ENCODE peak calls at places on chromosomes 7 and 10, in five cellular contexts. L, X, E, V and P are unnamed samples. For H3K9me3, the result is how much of the 10 kb centered on the place peaks cover.

GRCh38 chr7:127504715-127505114 is 80.7 kb downstream of the GCC1 start:
- DNase-seq in V (peak), X (no peak), E (peak), L (peak), P (peak)

GRCh38 chr7:117630501-117630900 is 150.7 kb downstream of the CFTR start:
- DNase-seq in L (no peak), E (no peak), X (no peak), V (no peak), P (no peak)

GRCh38 chr10:129547583-129547982 is 80.5 kb downstream of the MGMT start:
- DNase-seq in X (no peak), L (peak), E (no peak), V (no peak), P (no peak)

GRCh38 chr7:57868771-57869483 is 418.9 kb downstream of the ZNF716 start:
- DNase-seq in E (no peak), L (no peak), V (peak), X (no peak), P (no peak)

GRCh38 chr10:80187465-80188409 is 17.6 kb downstream of the ANXA11 start:
- DNase-seq in V (no peak), E (peak), L (no peak), X (peak), P (peak)

GRCh38 chr10:103504181-103504783 is 10.8 kb downstream of the NEURL1 start:
- DNase-seq in V (peak), E (peak), L (peak), X (peak), P (peak)

GRCh38 chr10:27911645-27912044 is 87.2 kb downstream of the ODAD2 start:
- DNase-seq in E (no peak), X (no peak), V (no peak), L (no peak), P (no peak)

GRCh38 chr7:29748286-29749099 is 57.8 kb upstream of the WIPF3 start:
- DNase-seq in V (peak), E (peak), X (no peak), L (peak), P (peak)

GRCh38 chr10:99775850-99776249 is 6.6 kb upstream of the ABCC2 start:
- DNase-seq in L (peak), X (no peak), E (peak), V (peak), P (peak)

GRCh38 chr10:101139421-101139911 is 8.4 kb downstream of the TLX1 start:
- DNase-seq in V (peak), L (no peak), E (peak), X (no peak), P (peak)

GRCh38 chr7:19118896-19119301 is 1.5 kb upstream of the TWIST1 start:
- DNase-seq in L (no peak), X (no peak), V (peak), E (no peak), P (no peak)

GRCh38 chr7:1970895-1971294 is 261.9 kb downstream of the MAD1L1 start:
- DNase-seq in L (no peak), V (no peak), E (no peak), X (no peak), P (no peak)

GRCh38 chr7:8885480-8885879 is 452.1 kb downstream of the NXPH1 start:
- DNase-seq in E (no peak), X (no peak), L (no peak), V (no peak), P (no peak)

GRCh38 chr7:67866812-67867211 is 870.2 kb downstream of the TYW1 start:
- DNase-seq in X (no peak), E (no peak), L (no peak), V (no peak), P (no peak)

GRCh38 chr7:67870396-67870795 is 873.8 kb downstream of the TYW1 start:
- DNase-seq in V (peak), L (no peak), X (no peak), E (no peak), P (no peak)

GRCh38 chr7:67863911-67864310 is 867.3 kb downstream of the TYW1 start:
- DNase-seq in L (no peak), E (no peak), X (no peak), V (no peak), P (no peak)

GRCh38 chr7:67866054-67866453 is 869.4 kb downstream of the TYW1 start:
- DNase-seq in X (no peak), V (no peak), L (no peak), E (no peak), P (no peak)
- H3K9me3 ChIP-seq in X (under half), V (under half), L (under half), E (under half), P (under half)

DNA sequence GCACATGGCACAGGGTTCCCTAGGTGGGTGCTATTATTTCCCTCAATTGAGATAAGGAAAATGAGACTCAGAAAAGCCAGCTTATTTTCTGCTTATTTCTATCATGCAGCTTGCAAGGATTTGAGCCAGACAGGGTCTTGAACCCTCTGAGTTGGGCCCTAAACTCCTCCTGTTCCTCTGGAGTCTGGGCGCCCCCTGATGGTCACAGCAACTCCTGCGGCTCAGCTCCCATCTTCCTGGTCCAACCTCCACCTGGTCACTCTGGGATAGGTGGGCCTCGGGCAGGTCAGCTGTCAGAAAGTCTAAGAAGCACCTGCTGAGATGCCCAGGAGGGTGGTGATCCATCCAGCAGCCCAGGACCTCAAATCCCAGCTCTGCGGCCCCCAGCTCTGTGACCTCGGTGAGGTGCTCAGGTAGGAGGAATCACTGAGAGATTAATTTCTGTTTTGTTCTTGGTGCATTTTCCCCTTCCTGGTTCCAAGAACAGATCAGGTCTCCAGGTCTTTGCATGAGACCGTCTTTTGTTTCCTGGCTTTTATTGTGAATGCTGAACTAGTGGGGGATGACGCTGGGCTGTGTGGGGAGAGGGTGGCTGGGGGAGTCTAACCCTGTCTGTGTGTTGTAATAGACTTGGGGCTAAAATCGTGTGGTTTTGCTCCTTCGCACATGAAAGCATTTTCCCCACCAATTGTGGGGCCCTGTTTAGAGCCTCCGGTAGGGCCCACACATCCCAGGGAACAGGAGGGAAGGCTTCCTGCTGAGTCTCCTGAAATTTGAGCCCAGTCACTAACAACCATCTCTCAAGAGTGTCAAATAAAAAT is 32.8 kb downstream of the TMEM130 start:
- DNase-seq in E (peak), X (no peak), L (peak), V (peak), P (peak)
- TF ChIP-seq MXI1 in E (no peak), X (no peak), L (no peak), V (no peak), P (no peak)

DNA sequence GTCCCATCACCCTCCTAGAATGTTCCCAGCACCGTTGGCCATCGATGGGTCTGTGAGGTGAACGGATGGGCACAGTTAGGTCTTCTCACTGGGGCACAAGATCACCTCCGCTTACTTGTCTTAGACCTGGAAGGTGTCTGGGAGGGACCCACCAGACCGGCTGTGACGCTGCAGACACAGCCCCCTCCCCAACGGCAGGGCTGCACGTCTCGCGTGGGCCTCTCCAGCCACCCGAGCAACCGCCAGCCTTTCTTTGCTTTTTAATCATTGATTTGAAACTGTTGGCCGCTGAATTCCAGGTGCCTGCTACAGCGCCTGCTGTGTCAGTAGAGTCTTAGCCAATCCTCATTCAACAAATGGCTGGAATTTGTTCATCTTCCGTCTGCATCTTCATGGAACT is 90.4 kb downstream of the DYNC2I1 start:
- DNase-seq in E (no peak), V (no peak), L (no peak), X (no peak), P (no peak)
- H3K9me3 ChIP-seq in E (under half), V (under half), L (under half), X (under half), P (under half)

GRCh38 chr7:77933394-77933793 is 134.8 kb downstream of the PHTF2 start:
- DNase-seq in V (no peak), X (no peak), E (no peak), L (peak), P (peak)
- TF ChIP-seq MXI1 in V (no peak), X (no peak), E (no peak), L (no peak), P (no peak)

GRCh38 chr7:23426876-23427275 is 43.4 kb downstream of the IGF2BP3 start:
- DNase-seq in E (no peak), L (peak), V (no peak), X (no peak), P (peak)
- H3K9me3 ChIP-seq in E (under half), L (under half), V (under half), X (under half), P (under half)

DNA sequence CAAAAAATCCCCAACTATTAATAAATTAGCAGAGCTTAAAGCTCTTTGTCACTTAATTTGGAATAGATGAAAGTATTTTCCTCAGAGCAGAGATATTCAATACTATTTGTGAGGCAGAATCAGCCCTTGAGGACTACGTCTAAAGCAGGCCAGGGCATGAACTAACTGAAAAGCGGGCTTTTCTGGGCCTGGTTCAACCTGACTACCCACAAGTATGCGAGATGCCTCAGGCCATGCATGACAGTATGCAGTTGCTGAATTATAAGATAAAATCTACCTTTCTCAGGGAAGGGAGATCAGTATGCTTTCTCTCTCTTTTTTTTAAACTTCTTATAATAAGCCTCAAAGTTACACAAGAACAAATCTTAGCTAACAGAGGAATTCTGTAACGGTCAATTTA is 20.1 kb downstream of the TMEM168 start:
- DNase-seq in L (no peak), E (no peak), V (no peak), X (no peak), P (no peak)
- TF ChIP-seq MXI1 in L (no peak), E (no peak), V (no peak), X (no peak), P (no peak)

DNA sequence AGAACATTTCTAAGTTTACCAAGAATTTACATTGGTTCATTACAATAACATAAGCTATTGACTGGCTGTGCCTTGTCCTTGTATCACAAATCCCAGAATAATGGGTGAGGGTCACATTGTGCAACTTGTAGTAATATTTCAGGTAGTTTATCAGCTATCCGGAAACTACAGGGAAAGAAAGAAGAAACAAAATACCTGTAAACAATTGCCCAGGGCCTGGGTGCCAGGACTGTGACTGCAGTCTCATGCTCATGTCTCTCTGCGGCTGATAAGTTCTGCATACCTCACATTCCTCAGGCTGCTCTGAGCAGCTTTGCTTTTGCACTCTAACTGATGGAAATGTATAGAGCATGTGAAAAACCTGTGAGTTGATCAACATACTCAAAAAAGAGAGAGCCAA is 131.8 kb upstream of the TRIM24 start:
- DNase-seq in X (no peak), L (no peak), V (no peak), E (peak), P (no peak)
- H3K9me3 ChIP-seq in X (under half), L (under half), V (under half), E (under half), P (under half)

DNA sequence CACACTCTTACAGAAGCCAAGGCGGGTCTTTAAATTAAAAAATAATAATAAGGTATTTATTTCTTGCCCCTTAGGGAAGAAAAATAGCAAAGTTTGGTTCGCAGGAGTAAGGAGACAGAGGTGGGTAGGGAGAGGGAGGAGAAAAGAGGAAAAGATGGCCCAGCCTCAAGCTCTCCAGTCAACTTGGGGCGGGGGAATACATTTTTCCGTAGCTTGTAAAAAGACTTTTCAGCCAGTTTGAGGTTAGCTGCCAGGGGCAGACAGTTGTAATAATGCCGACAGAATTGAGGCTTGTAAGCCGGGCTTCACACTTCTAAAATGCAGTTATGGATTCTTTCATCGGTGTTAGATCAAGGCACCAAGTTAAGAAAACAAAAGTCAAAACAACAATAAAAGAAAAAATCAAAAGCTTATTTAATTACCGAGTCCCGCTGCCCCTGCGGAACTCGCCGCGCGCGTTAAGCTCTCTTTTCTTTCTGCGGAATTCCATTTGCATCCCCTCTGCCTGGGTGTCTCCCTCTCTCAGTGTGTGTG is 489 bp upstream of the EVX1 start:
- DNase-seq in V (no peak), L (no peak), E (no peak), X (no peak), P (no peak)
- TF ChIP-seq MXI1 in V (no peak), L (no peak), E (no peak), X (no peak), P (no peak)

DNA sequence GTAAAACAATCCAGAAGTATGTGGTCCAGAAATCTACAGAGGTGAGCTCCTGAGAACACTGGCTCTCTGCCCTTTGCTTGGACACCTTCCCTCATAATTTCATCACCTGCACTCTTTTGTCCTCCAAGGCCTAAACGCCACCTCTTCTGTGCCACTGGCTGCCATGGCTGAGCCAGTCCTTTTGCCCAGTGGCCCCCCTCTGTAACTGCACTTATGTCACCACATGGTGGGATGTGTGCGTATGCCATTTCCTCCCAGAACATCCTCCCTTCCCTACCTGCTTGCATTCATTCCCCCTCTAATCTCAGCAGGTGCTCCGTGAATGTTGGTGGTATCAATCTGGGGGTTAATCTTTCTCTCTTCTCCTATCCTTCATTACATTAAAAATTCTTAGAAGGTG is 17.3 kb upstream of the DUSP5 start:
- DNase-seq in L (no peak), E (no peak), X (no peak), V (no peak), P (no peak)
- H3K9me3 ChIP-seq in L (under half), E (under half), X (under half), V (under half), P (under half)